ENCODE peak calls at places on chromosomes 4 and X, in seven cellular contexts. One of them, this sample, is unnamed.

GRCh38 chrX:47560831-47561652 is at the start of gene ARAF:
- DNase-seq in keratinocyte: peak; percentile 90
- DNase-seq in CD8-positive, alpha-beta memory T cell: peak; percentile 99
- DNase-seq in ACHN: peak; percentile 95
- DNase-seq in activated effector memory CD4-positive, alpha-beta T cell treated with Interleukin-2 at 50 U/mL for 16 hours: peak; percentile 91
- DNase-seq in iris pigment epithelial cell: peak; percentile 99
- DNase-seq in GF-D8: peak; percentile 93
- DNase-seq in this sample: peak; percentile 98

GRCh38 chr4:41095973-41096372 is 118.4 kb downstream of the APBB2 start:
- DNase-seq in ACHN: no peak
- DNase-seq in GF-D8: no peak
- DNase-seq in keratinocyte: no peak
- DNase-seq in iris pigment epithelial cell: peak; percentile 93
- DNase-seq in CD8-positive, alpha-beta memory T cell: no peak
- DNase-seq in activated effector memory CD4-positive, alpha-beta T cell treated with Interleukin-2 at 50 U/mL for 16 hours: no peak
- DNase-seq in this sample: no peak

GRCh38 chrX:129606918-129607317 is 47.8 kb downstream of the APLN start:
- DNase-seq in keratinocyte: no peak
- DNase-seq in GF-D8: no peak
- DNase-seq in CD8-positive, alpha-beta memory T cell: peak; percentile 62
- DNase-seq in activated effector memory CD4-positive, alpha-beta T cell treated with Interleukin-2 at 50 U/mL for 16 hours: peak; percentile 20
- DNase-seq in ACHN: peak; percentile 38
- DNase-seq in iris pigment epithelial cell: peak; percentile 33
- DNase-seq in this sample: peak; percentile 72

GRCh38 chrX:134548257-134548732 is 88.3 kb downstream of the HPRT1 start:
- DNase-seq in keratinocyte: no peak
- DNase-seq in ACHN: no peak
- DNase-seq in iris pigment epithelial cell: no peak
- DNase-seq in CD8-positive, alpha-beta memory T cell: no peak
- DNase-seq in GF-D8: no peak
- DNase-seq in activated effector memory CD4-positive, alpha-beta T cell treated with Interleukin-2 at 50 U/mL for 16 hours: no peak
- DNase-seq in this sample: no peak

GRCh38 chr4:24643774-24644520 is 59.6 kb upstream of the DHX15 start:
- DNase-seq in CD8-positive, alpha-beta memory T cell: no peak
- DNase-seq in GF-D8: no peak
- DNase-seq in activated effector memory CD4-positive, alpha-beta T cell treated with Interleukin-2 at 50 U/mL for 16 hours: no peak
- DNase-seq in iris pigment epithelial cell: no peak
- DNase-seq in ACHN: peak; percentile 53
- DNase-seq in keratinocyte: peak; percentile 17
- DNase-seq in this sample: no peak

GRCh38 chr4:99853993-99854392 is 37.4 kb downstream of the DAPP1 start:
- DNase-seq in iris pigment epithelial cell: no peak
- DNase-seq in activated effector memory CD4-positive, alpha-beta T cell treated with Interleukin-2 at 50 U/mL for 16 hours: no peak
- DNase-seq in keratinocyte: no peak
- DNase-seq in CD8-positive, alpha-beta memory T cell: no peak
- DNase-seq in GF-D8: no peak
- DNase-seq in ACHN: no peak
- DNase-seq in this sample: no peak

GRCh38 chrX:43822015-43822414 is 60.2 kb downstream of the MAOB start:
- DNase-seq in CD8-positive, alpha-beta memory T cell: no peak
- DNase-seq in GF-D8: no peak
- DNase-seq in keratinocyte: no peak
- DNase-seq in activated effector memory CD4-positive, alpha-beta T cell treated with Interleukin-2 at 50 U/mL for 16 hours: no peak
- DNase-seq in iris pigment epithelial cell: peak; percentile 32
- DNase-seq in ACHN: no peak
- DNase-seq in this sample: no peak

GRCh38 chrX:39982927-39983326 is 114.8 kb downstream of the BCOR start:
- DNase-seq in iris pigment epithelial cell: no peak
- DNase-seq in activated effector memory CD4-positive, alpha-beta T cell treated with Interleukin-2 at 50 U/mL for 16 hours: no peak
- DNase-seq in ACHN: no peak
- DNase-seq in keratinocyte: no peak
- DNase-seq in CD8-positive, alpha-beta memory T cell: no peak
- DNase-seq in GF-D8: no peak
- DNase-seq in this sample: no peak

GRCh38 chr4:1463927-1464540 is 57.8 kb upstream of the NKX1-1 start:
- DNase-seq in iris pigment epithelial cell: no peak
- DNase-seq in GF-D8: no peak
- DNase-seq in keratinocyte: no peak
- DNase-seq in CD8-positive, alpha-beta memory T cell: no peak
- DNase-seq in activated effector memory CD4-positive, alpha-beta T cell treated with Interleukin-2 at 50 U/mL for 16 hours: no peak
- DNase-seq in ACHN: no peak
- DNase-seq in this sample: no peak

GRCh38 chrX:100479329-100479728 is 69.3 kb upstream of the PCDH19 start:
- DNase-seq in activated effector memory CD4-positive, alpha-beta T cell treated with Interleukin-2 at 50 U/mL for 16 hours: no peak
- DNase-seq in GF-D8: no peak
- DNase-seq in CD8-positive, alpha-beta memory T cell: no peak
- DNase-seq in iris pigment epithelial cell: no peak
- DNase-seq in keratinocyte: no peak
- DNase-seq in ACHN: no peak
- DNase-seq in this sample: no peak

GRCh38 chr4:15971068-15971801 is 8.3 kb upstream of the FGFBP2 start:
- DNase-seq in keratinocyte: no peak
- DNase-seq in iris pigment epithelial cell: no peak
- DNase-seq in ACHN: no peak
- DNase-seq in activated effector memory CD4-positive, alpha-beta T cell treated with Interleukin-2 at 50 U/mL for 16 hours: no peak
- DNase-seq in GF-D8: no peak
- DNase-seq in CD8-positive, alpha-beta memory T cell: no peak
- DNase-seq in this sample: no peak

GRCh38 chr4:138062929-138063328 is 179.2 kb downstream of the SLC7A11 start:
- DNase-seq in activated effector memory CD4-positive, alpha-beta T cell treated with Interleukin-2 at 50 U/mL for 16 hours: no peak
- DNase-seq in keratinocyte: peak; percentile 15
- DNase-seq in GF-D8: no peak
- DNase-seq in iris pigment epithelial cell: peak; percentile 85
- DNase-seq in CD8-positive, alpha-beta memory T cell: no peak
- DNase-seq in ACHN: no peak
- DNase-seq in this sample: no peak

GRCh38 chrX:23504540-23504884 is 162.8 kb upstream of the PRDX4 start:
- DNase-seq in GF-D8: no peak
- DNase-seq in keratinocyte: no peak
- DNase-seq in CD8-positive, alpha-beta memory T cell: no peak
- DNase-seq in activated effector memory CD4-positive, alpha-beta T cell treated with Interleukin-2 at 50 U/mL for 16 hours: no peak
- DNase-seq in ACHN: no peak
- DNase-seq in iris pigment epithelial cell: no peak
- DNase-seq in this sample: no peak

GRCh38 chr4:15894393-15894792 is 44.1 kb downstream of the FGFBP1 start:
- DNase-seq in keratinocyte: no peak
- DNase-seq in CD8-positive, alpha-beta memory T cell: no peak
- DNase-seq in ACHN: no peak
- DNase-seq in iris pigment epithelial cell: no peak
- DNase-seq in GF-D8: no peak
- DNase-seq in activated effector memory CD4-positive, alpha-beta T cell treated with Interleukin-2 at 50 U/mL for 16 hours: no peak
- DNase-seq in this sample: no peak

GRCh38 chr4:123871351-123871750 is 474.8 kb downstream of the SPRY1 start:
- DNase-seq in CD8-positive, alpha-beta memory T cell: no peak
- DNase-seq in ACHN: no peak
- DNase-seq in iris pigment epithelial cell: no peak
- DNase-seq in keratinocyte: no peak
- DNase-seq in GF-D8: no peak
- DNase-seq in activated effector memory CD4-positive, alpha-beta T cell treated with Interleukin-2 at 50 U/mL for 16 hours: no peak
- DNase-seq in this sample: no peak

GRCh38 chr4:136078971-136079370 is 1453.3 kb downstream of the PCDH18 start:
- DNase-seq in activated effector memory CD4-positive, alpha-beta T cell treated with Interleukin-2 at 50 U/mL for 16 hours: no peak
- DNase-seq in CD8-positive, alpha-beta memory T cell: no peak
- DNase-seq in keratinocyte: no peak
- DNase-seq in GF-D8: peak; percentile 59
- DNase-seq in ACHN: no peak
- DNase-seq in iris pigment epithelial cell: peak; percentile 78
- DNase-seq in this sample: no peak

GRCh38 chr4:57061395-57061794 is 48.8 kb downstream of the IGFBP7 start:
- DNase-seq in iris pigment epithelial cell: peak; percentile 81
- DNase-seq in ACHN: no peak
- DNase-seq in GF-D8: no peak
- DNase-seq in activated effector memory CD4-positive, alpha-beta T cell treated with Interleukin-2 at 50 U/mL for 16 hours: no peak
- DNase-seq in keratinocyte: no peak
- DNase-seq in CD8-positive, alpha-beta memory T cell: no peak
- DNase-seq in this sample: no peak

GRCh38 chrX:55135171-55135570 is 46.4 kb downstream of the PAGE2 start:
- DNase-seq in CD8-positive, alpha-beta memory T cell: peak; percentile 49
- DNase-seq in keratinocyte: no peak
- DNase-seq in activated effector memory CD4-positive, alpha-beta T cell treated with Interleukin-2 at 50 U/mL for 16 hours: no peak
- DNase-seq in GF-D8: no peak
- DNase-seq in iris pigment epithelial cell: peak; percentile 32
- DNase-seq in ACHN: peak; percentile 37
- DNase-seq in this sample: peak; percentile 24

GRCh38 chrX:140177821-140178220 is 212.5 kb upstream of the CXorf66 start:
- DNase-seq in activated effector memory CD4-positive, alpha-beta T cell treated with Interleukin-2 at 50 U/mL for 16 hours: no peak
- DNase-seq in GF-D8: no peak
- DNase-seq in iris pigment epithelial cell: no peak
- DNase-seq in CD8-positive, alpha-beta memory T cell: no peak
- DNase-seq in ACHN: no peak
- DNase-seq in keratinocyte: no peak
- DNase-seq in this sample: no peak

GRCh38 chr4:55729306-55730142 is 90.1 kb upstream of the EXOC1L start:
- DNase-seq in activated effector memory CD4-positive, alpha-beta T cell treated with Interleukin-2 at 50 U/mL for 16 hours: no peak
- DNase-seq in GF-D8: no peak
- DNase-seq in CD8-positive, alpha-beta memory T cell: no peak
- DNase-seq in ACHN: no peak
- DNase-seq in keratinocyte: no peak
- DNase-seq in iris pigment epithelial cell: no peak
- DNase-seq in this sample: no peak

GRCh38 chr4:31021008-31021407 is 300.8 kb downstream of the PCDH7 start:
- DNase-seq in ACHN: no peak
- DNase-seq in CD8-positive, alpha-beta memory T cell: no peak
- DNase-seq in iris pigment epithelial cell: no peak
- DNase-seq in GF-D8: no peak
- DNase-seq in keratinocyte: no peak
- DNase-seq in activated effector memory CD4-positive, alpha-beta T cell treated with Interleukin-2 at 50 U/mL for 16 hours: no peak
- DNase-seq in this sample: no peak

GRCh38 chrX:133726211-133726630 is 259.2 kb downstream of the GPC3 start:
- DNase-seq in GF-D8: no peak
- DNase-seq in CD8-positive, alpha-beta memory T cell: no peak
- DNase-seq in activated effector memory CD4-positive, alpha-beta T cell treated with Interleukin-2 at 50 U/mL for 16 hours: no peak
- DNase-seq in ACHN: no peak
- DNase-seq in keratinocyte: peak; percentile 46
- DNase-seq in iris pigment epithelial cell: peak; percentile 80
- DNase-seq in this sample: no peak

GRCh38 chr4:3713817-3714641 is 52.2 kb upstream of the ADRA2C start:
- DNase-seq in iris pigment epithelial cell: no peak
- DNase-seq in CD8-positive, alpha-beta memory T cell: no peak
- DNase-seq in activated effector memory CD4-positive, alpha-beta T cell treated with Interleukin-2 at 50 U/mL for 16 hours: no peak
- DNase-seq in GF-D8: no peak
- DNase-seq in ACHN: no peak
- DNase-seq in keratinocyte: no peak
- DNase-seq in this sample: no peak

GRCh38 chrX:15447985-15448639 is 45.0 kb downstream of the PIR start:
- DNase-seq in keratinocyte: no peak
- DNase-seq in CD8-positive, alpha-beta memory T cell: no peak
- DNase-seq in iris pigment epithelial cell: peak; percentile 28
- DNase-seq in GF-D8: no peak
- DNase-seq in activated effector memory CD4-positive, alpha-beta T cell treated with Interleukin-2 at 50 U/mL for 16 hours: no peak
- DNase-seq in ACHN: no peak
- DNase-seq in this sample: no peak

GRCh38 chr4:2754848-2755820 is 1.0 kb downstream of the TNIP2 start:
- DNase-seq in ACHN: no peak
- DNase-seq in iris pigment epithelial cell: no peak
- DNase-seq in CD8-positive, alpha-beta memory T cell: no peak
- DNase-seq in activated effector memory CD4-positive, alpha-beta T cell treated with Interleukin-2 at 50 U/mL for 16 hours: no peak
- DNase-seq in GF-D8: no peak
- DNase-seq in keratinocyte: no peak
- DNase-seq in this sample: no peak

GRCh38 chr4:52659722-52660261 is 691 bp upstream of the USP46 start:
- DNase-seq in iris pigment epithelial cell: peak; percentile 36
- DNase-seq in ACHN: peak; percentile 14
- DNase-seq in keratinocyte: no peak
- DNase-seq in activated effector memory CD4-positive, alpha-beta T cell treated with Interleukin-2 at 50 U/mL for 16 hours: peak; percentile 8
- DNase-seq in GF-D8: no peak
- DNase-seq in CD8-positive, alpha-beta memory T cell: peak; percentile 47
- DNase-seq in this sample: peak; percentile 40

GRCh38 chr4:1910643-1911042 is 39.5 kb downstream of the NSD2 start:
- DNase-seq in iris pigment epithelial cell: peak; percentile 66
- DNase-seq in activated effector memory CD4-positive, alpha-beta T cell treated with Interleukin-2 at 50 U/mL for 16 hours: no peak
- DNase-seq in GF-D8: no peak
- DNase-seq in CD8-positive, alpha-beta memory T cell: no peak
- DNase-seq in ACHN: peak; percentile 56
- DNase-seq in keratinocyte: no peak
- DNase-seq in this sample: peak; percentile 24

GRCh38 chrX:74656079-74656745 is 41.8 kb upstream of the RLIM start:
- DNase-seq in ACHN: no peak
- DNase-seq in CD8-positive, alpha-beta memory T cell: no peak
- DNase-seq in GF-D8: no peak
- DNase-seq in iris pigment epithelial cell: no peak
- DNase-seq in keratinocyte: no peak
- DNase-seq in activated effector memory CD4-positive, alpha-beta T cell treated with Interleukin-2 at 50 U/mL for 16 hours: no peak
- DNase-seq in this sample: no peak

GRCh38 chr4:60605651-60606354 is 594.3 kb upstream of the ADGRL3 start:
- DNase-seq in CD8-positive, alpha-beta memory T cell: no peak
- DNase-seq in iris pigment epithelial cell: peak; percentile 29
- DNase-seq in ACHN: no peak
- DNase-seq in activated effector memory CD4-positive, alpha-beta T cell treated with Interleukin-2 at 50 U/mL for 16 hours: no peak
- DNase-seq in keratinocyte: no peak
- DNase-seq in GF-D8: no peak
- DNase-seq in this sample: no peak

GRCh38 chr4:2685541-2685940 is 70.6 kb downstream of the TNIP2 start:
- DNase-seq in iris pigment epithelial cell: peak; percentile 29
- DNase-seq in CD8-positive, alpha-beta memory T cell: no peak
- DNase-seq in keratinocyte: no peak
- DNase-seq in ACHN: no peak
- DNase-seq in activated effector memory CD4-positive, alpha-beta T cell treated with Interleukin-2 at 50 U/mL for 16 hours: no peak
- DNase-seq in GF-D8: no peak
- DNase-seq in this sample: no peak

GRCh38 chrX:67563469-67564448 is 19.9 kb downstream of the AR start:
- DNase-seq in keratinocyte: no peak
- DNase-seq in GF-D8: no peak
- DNase-seq in CD8-positive, alpha-beta memory T cell: no peak
- DNase-seq in ACHN: no peak
- DNase-seq in activated effector memory CD4-positive, alpha-beta T cell treated with Interleukin-2 at 50 U/mL for 16 hours: no peak
- DNase-seq in iris pigment epithelial cell: peak; percentile 79
- DNase-seq in this sample: no peak

GRCh38 chrX:10665681-10666080 is 45.3 kb upstream of the MID1 start:
- DNase-seq in keratinocyte: no peak
- DNase-seq in ACHN: no peak
- DNase-seq in iris pigment epithelial cell: no peak
- DNase-seq in activated effector memory CD4-positive, alpha-beta T cell treated with Interleukin-2 at 50 U/mL for 16 hours: no peak
- DNase-seq in CD8-positive, alpha-beta memory T cell: no peak
- DNase-seq in GF-D8: no peak
- DNase-seq in this sample: no peak

GRCh38 chr4:128924951-128925350 is 115.5 kb downstream of the JADE1 start:
- DNase-seq in CD8-positive, alpha-beta memory T cell: no peak
- DNase-seq in activated effector memory CD4-positive, alpha-beta T cell treated with Interleukin-2 at 50 U/mL for 16 hours: no peak
- DNase-seq in keratinocyte: no peak
- DNase-seq in iris pigment epithelial cell: peak; percentile 46
- DNase-seq in ACHN: no peak
- DNase-seq in GF-D8: no peak
- DNase-seq in this sample: no peak

GRCh38 chr4:121674696-121675095 is 22.1 kb downstream of the ANXA5 start:
- DNase-seq in CD8-positive, alpha-beta memory T cell: no peak
- DNase-seq in ACHN: no peak
- DNase-seq in keratinocyte: no peak
- DNase-seq in iris pigment epithelial cell: no peak
- DNase-seq in GF-D8: no peak
- DNase-seq in activated effector memory CD4-positive, alpha-beta T cell treated with Interleukin-2 at 50 U/mL for 16 hours: no peak
- DNase-seq in this sample: no peak

GRCh38 chrX:40383969-40384368 is 196.8 kb upstream of the ATP6AP2 start:
- DNase-seq in CD8-positive, alpha-beta memory T cell: no peak
- DNase-seq in activated effector memory CD4-positive, alpha-beta T cell treated with Interleukin-2 at 50 U/mL for 16 hours: no peak
- DNase-seq in GF-D8: no peak
- DNase-seq in iris pigment epithelial cell: no peak
- DNase-seq in ACHN: peak; percentile 60
- DNase-seq in keratinocyte: no peak
- DNase-seq in this sample: no peak

GRCh38 chrX:53479295-53479694 is 45.1 kb upstream of the HSD17B10 start:
- DNase-seq in CD8-positive, alpha-beta memory T cell: no peak
- DNase-seq in GF-D8: no peak
- DNase-seq in activated effector memory CD4-positive, alpha-beta T cell treated with Interleukin-2 at 50 U/mL for 16 hours: no peak
- DNase-seq in ACHN: peak; percentile 54
- DNase-seq in iris pigment epithelial cell: peak; percentile 50
- DNase-seq in keratinocyte: no peak
- DNase-seq in this sample: no peak

GRCh38 chr4:25449270-25449669 is 72.2 kb downstream of the ANAPC4 start:
- DNase-seq in iris pigment epithelial cell: peak; percentile 48
- DNase-seq in GF-D8: no peak
- DNase-seq in keratinocyte: no peak
- DNase-seq in activated effector memory CD4-positive, alpha-beta T cell treated with Interleukin-2 at 50 U/mL for 16 hours: no peak
- DNase-seq in ACHN: no peak
- DNase-seq in CD8-positive, alpha-beta memory T cell: no peak
- DNase-seq in this sample: no peak

GRCh38 chr4:189861101-189861500 is 79.6 kb upstream of the FRG1 start:
- DNase-seq in ACHN: no peak
- DNase-seq in GF-D8: no peak
- DNase-seq in iris pigment epithelial cell: no peak
- DNase-seq in CD8-positive, alpha-beta memory T cell: no peak
- DNase-seq in activated effector memory CD4-positive, alpha-beta T cell treated with Interleukin-2 at 50 U/mL for 16 hours: no peak
- DNase-seq in keratinocyte: no peak
- DNase-seq in this sample: no peak

This sample was measured in mucosa of gallbladder.